ENCODE peak calls at places on chromosomes 13 and 19, in six cellular contexts. I, G, O, Y, L and E are unnamed samples.
A peak's percentile ranks its signal among the peaks of the same experiment; 100 is the strongest.

GRCh38 chr13:35923347-35923746 is 207.8 kb downstream of the DCLK1 start:
- DNase-seq in Y (no peak), L (no peak), G (no peak), I (no peak), O (peak; percentile 68), E (no peak)

GRCh38 chr19:53182202-53182601 is 11.0 kb downstream of the ZNF665 start:
- DNase-seq in O (peak; percentile 66), Y (no peak), G (no peak), I (no peak), L (no peak), E (no peak)

GRCh38 chr13:79222427-79223205 is 183.4 kb downstream of the RBM26 start:
- DNase-seq in I (no peak), L (no peak), Y (no peak), G (no peak), O (no peak), E (no peak)

GRCh38 chr19:38386968-38387549 is 775 bp downstream of the GGN start:
- DNase-seq in G (peak; percentile 75), O (no peak), L (no peak), Y (no peak), I (no peak), E (no peak)

GRCh38 chr13:76225815-76226489 is 589.8 kb downstream of the LMO7 start:
- DNase-seq in G (peak; percentile 42), L (no peak), Y (no peak), I (no peak), O (peak; percentile 90), E (no peak)

GRCh38 chr19:4414144-4414799 is 11.8 kb downstream of the CHAF1A start:
- DNase-seq in L (no peak), O (peak; percentile 55), G (peak; percentile 13), Y (no peak), I (no peak), E (no peak)

GRCh38 chr19:48636859-48637448 is at the start of gene DBP:
- DNase-seq in O (no peak), L (peak; percentile 29), G (peak; percentile 75), I (peak; percentile 74), Y (no peak), E (no peak)

GRCh38 chr13:59689057-59689456 is 474.7 kb downstream of the DIAPH3 start:
- DNase-seq in L (no peak), Y (no peak), O (no peak), G (no peak), I (no peak), E (no peak)

GRCh38 chr13:30744056-30744684 is 8.8 kb downstream of the ALOX5AP start:
- DNase-seq in O (peak; percentile 61), G (no peak), Y (peak; percentile 88), L (no peak), I (no peak), E (no peak)

GRCh38 chr19:57611113-57611512 is 2.9 kb upstream of the ZNF134 start:
- DNase-seq in I (no peak), G (no peak), O (no peak), L (no peak), Y (no peak), E (no peak)

GRCh38 chr19:12838182-12838890 is at the start of gene MAST1:
- DNase-seq in I (no peak), G (no peak), O (no peak), L (peak; percentile 68), Y (peak; percentile 45), E (no peak)

GRCh38 chr19:35487821-35488220 is 2.4 kb downstream of the KRTDAP start:
- DNase-seq in O (no peak), Y (no peak), L (no peak), I (no peak), G (no peak), E (no peak)

GRCh38 chr13:105608132-105608531 is 927.3 kb downstream of the EFNB2 start:
- DNase-seq in I (no peak), L (no peak), O (no peak), Y (no peak), G (no peak), E (no peak)

GRCh38 chr19:379796-380195 is 29.2 kb downstream of the C2CD4C start:
- DNase-seq in L (no peak), Y (no peak), I (no peak), O (no peak), G (peak; percentile 39), E (no peak)

GRCh38 chr19:53130506-53130905 is 2.2 kb downstream of the ZNF415 start:
- DNase-seq in G (no peak), Y (no peak), L (no peak), I (no peak), O (no peak), E (no peak)

GRCh38 chr13:33183431-33184130 is 102.0 kb downstream of the STARD13 start:
- DNase-seq in G (no peak), Y (no peak), I (no peak), L (no peak), O (peak; percentile 77), E (no peak)